ENCODE peak calls at places on chromosomes 16 and 17, in ten cellular contexts. H is prostate gland, N is K562, M is IMR-90, J is breast epithelium, S is right lobe of liver, T is body of pancreas, R is esophagus squamous epithelium, Y is heart left ventricle, C is transverse colon. W is an unnamed sample.
A peak's percentile ranks its signal among the peaks of the same experiment; 100 is the strongest.

GRCh38 chr17:32846143-32846542 is 30.8 kb downstream of the MYO1D start:
- DNase-seq in H (no peak), N (no peak), M (no peak), J (no peak), S (no peak), T (no peak), R (no peak), Y (no peak), C (no peak), W (no peak)

GRCh38 chr16:11836653-11837244 is 14.6 kb downstream of the RSL1D1 start:
- DNase-seq in H (no peak), N (no peak), M (peak; percentile 87), J (no peak), S (no peak), T (no peak), R (no peak), Y (no peak), C (no peak), W (no peak)

GRCh38 chr17:81419886-81420768 is 24.9 kb downstream of the BAHCC1 start:
- DNase-seq in H (no peak), N (no peak), M (no peak), J (no peak), S (no peak), T (no peak), R (no peak), Y (no peak), C (no peak), W (peak; percentile 85)

GRCh38 chr16:12229759-12230594 is 253.4 kb downstream of the SNX29 start:
- DNase-seq in H (no peak), N (no peak), M (peak; percentile 71), J (no peak), S (no peak), T (peak; percentile 8), R (no peak), Y (no peak), C (no peak), W (no peak)

GRCh38 chr16:75702247-75702646 is 986 bp upstream of the DUXB start:
- DNase-seq in H (no peak), N (peak; percentile 83), M (no peak), J (no peak), S (no peak), T (no peak), R (no peak), Y (no peak), C (no peak), W (no peak)

GRCh38 chr17:67528751-67529436 is 151.8 kb downstream of the PITPNC1 start:
- DNase-seq in H (peak; percentile 28), N (no peak), M (peak; percentile 93), J (no peak), S (peak; percentile 79), T (peak; percentile 95), R (no peak), Y (peak; percentile 87), C (peak; percentile 71), W (peak; percentile 87)

GRCh38 chr17:48054238-48055185 is 6.4 kb downstream of the NFE2L1 start:
- DNase-seq in H (peak; percentile 87), N (peak; percentile 84), M (peak; percentile 60), J (peak; percentile 83), S (peak; percentile 88), T (peak; percentile 87), R (no peak), Y (peak; percentile 85), C (peak; percentile 35), W (peak; percentile 93)

GRCh38 chr17:74274060-74274702 is at the start of gene DNAI2:
- DNase-seq in H (no peak), N (no peak), M (no peak), J (no peak), S (no peak), T (no peak), R (no peak), Y (peak; percentile 53), C (peak; percentile 35), W (no peak)

GRCh38 chr17:59333845-59334244 is 2.4 kb downstream of the YPEL2 start:
- DNase-seq in H (no peak), N (no peak), M (no peak), J (no peak), S (no peak), T (no peak), R (no peak), Y (no peak), C (no peak), W (no peak)

GRCh38 chr17:59331129-59331928 is at the start of gene YPEL2:
- DNase-seq in H (peak; percentile 98), N (peak; percentile 91), M (peak; percentile 91), J (peak; percentile 89), S (peak; percentile 99), T (peak; percentile 98), R (peak; percentile 48), Y (peak; percentile 98), C (peak; percentile 97), W (peak; percentile 98)

GRCh38 chr17:59332890-59333377 is 1.5 kb downstream of the YPEL2 start:
- DNase-seq in H (peak; percentile 36), N (no peak), M (peak; percentile 11), J (peak; percentile 30), S (no peak), T (peak; percentile 69), R (no peak), Y (peak; percentile 45), C (peak; percentile 35), W (peak; percentile 75)

GRCh38 chr17:59330314-59330942 is 1.0 kb upstream of the YPEL2 start:
- DNase-seq in H (peak; percentile 11), N (peak; percentile 16), M (no peak), J (peak; percentile 54), S (peak; percentile 88), T (peak; percentile 93), R (no peak), Y (peak; percentile 50), C (peak; percentile 84), W (peak; percentile 77)

DNA sequence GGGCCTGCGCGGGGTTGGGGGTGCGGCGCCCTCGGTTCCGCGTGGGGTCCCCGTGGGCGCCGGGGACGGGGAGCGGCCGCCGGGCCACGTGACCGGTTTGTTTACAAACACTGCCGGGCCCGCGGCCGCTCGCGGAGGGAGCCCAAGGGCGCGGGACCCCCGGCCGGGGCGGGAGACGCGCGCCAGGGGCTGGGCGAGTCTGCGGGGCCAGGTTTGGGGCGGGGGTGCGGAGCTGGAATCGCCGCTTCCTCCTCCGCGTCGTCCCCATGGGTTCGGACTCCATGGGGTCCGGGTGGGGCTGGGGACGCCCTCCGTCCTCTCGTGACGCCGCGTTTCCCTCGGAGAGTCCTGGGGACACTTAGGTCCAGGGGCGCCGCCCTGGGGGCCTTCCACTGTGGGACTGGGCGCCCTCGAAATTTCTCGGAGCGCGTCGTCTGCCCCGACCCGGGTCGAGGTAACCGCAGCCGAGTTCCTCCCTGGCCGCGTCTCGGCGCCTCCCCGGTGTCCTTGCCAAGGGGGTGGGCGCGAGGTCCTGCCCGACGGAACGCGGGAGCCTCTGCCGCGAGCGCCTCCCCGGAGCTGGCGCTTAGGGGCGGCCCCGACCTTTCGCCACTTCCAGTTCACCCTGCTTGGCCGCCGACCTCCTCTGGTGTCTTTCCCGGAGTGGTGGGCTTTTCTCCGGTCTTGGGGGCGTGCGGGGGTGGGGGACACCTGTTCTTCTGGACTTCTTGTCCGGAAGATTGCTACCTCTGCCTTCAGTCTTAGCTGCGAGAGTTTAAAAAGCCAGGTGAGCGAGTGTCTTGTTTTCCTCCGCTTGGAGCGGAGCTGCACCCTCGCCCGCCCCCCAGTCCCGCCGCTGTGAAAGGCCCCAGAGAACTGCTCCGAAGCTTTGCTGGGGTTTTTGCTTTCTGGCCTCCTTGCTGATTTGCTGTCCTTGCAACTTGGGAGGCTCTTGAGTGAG is 754 bp downstream of the YPEL2 start:
- DNase-seq in H (peak; percentile 23), N (peak; percentile 14), M (no peak), J (peak; percentile 30), S (peak; percentile 88), T (peak; percentile 67), R (no peak), Y (peak; percentile 78), C (peak; percentile 51), W (peak; percentile 79)
- TF ChIP-seq POLR2A in H (no peak), N (no peak), M (no peak), J (no peak), S (no peak), T (peak; percentile 48), R (no peak), Y (no peak), C (peak; percentile 26), W (peak; percentile 26)

GRCh38 chr17:78131172-78132085 is 858 bp downstream of the TMC8 start:
- DNase-seq in H (no peak), N (no peak), M (no peak), J (no peak), S (no peak), T (no peak), R (no peak), Y (peak; percentile 31), C (peak; percentile 32), W (no peak)

GRCh38 chr17:78130439-78131101 is at the start of gene TMC8:
- DNase-seq in H (no peak), N (peak; percentile 78), M (no peak), J (no peak), S (peak; percentile 65), T (peak; percentile 53), R (no peak), Y (peak; percentile 49), C (peak; percentile 72), W (no peak)

GRCh38 chr17:78128616-78129384 is at the start of gene TMC6:
- DNase-seq in H (peak; percentile 59), N (peak; percentile 99), M (no peak), J (peak; percentile 72), S (no peak), T (peak; percentile 82), R (no peak), Y (peak; percentile 66), C (peak; percentile 83), W (peak; percentile 66)

GRCh38 chr17:78129385-78130079 is 977 bp upstream of the TMC6 start:
- DNase-seq in H (no peak), N (no peak), M (no peak), J (no peak), S (peak; percentile 57), T (no peak), R (no peak), Y (peak; percentile 22), C (peak; percentile 50), W (no peak)

DNA sequence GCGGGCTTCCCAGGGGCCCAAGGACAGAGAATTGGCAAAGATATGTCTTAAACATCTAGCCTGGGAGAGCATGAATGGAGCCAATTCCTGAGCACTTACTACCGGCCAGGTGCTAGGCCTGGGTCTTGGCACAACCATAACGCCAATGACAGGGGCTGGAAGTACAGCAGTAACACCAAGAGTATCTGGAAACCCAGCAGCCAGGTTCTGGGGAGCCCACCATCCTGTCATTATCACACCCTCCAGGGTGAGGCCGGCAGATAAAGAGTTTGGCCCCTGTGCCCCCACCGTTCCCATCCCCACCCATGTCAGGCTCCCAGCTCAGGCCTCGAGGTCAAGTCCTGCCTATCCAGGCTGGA is 512 bp upstream of the TMC8 start:
- DNase-seq in H (no peak), N (peak; percentile 86), M (no peak), J (no peak), S (no peak), T (no peak), R (no peak), Y (no peak), C (no peak), W (no peak)
- H3K4me1 ChIP-seq in H (peaks cover 12% of the 10 kb centered on the region), N (peaks cover 92% of the 10 kb centered on the region), M (peaks cover 2% of the 10 kb centered on the region), J (peaks cover 5% of the 10 kb centered on the region), S (peaks cover 3% of the 10 kb centered on the region), T (peaks cover 44% of the 10 kb centered on the region), R (peaks cover 96% of the 10 kb centered on the region), Y (peaks cover 71% of the 10 kb centered on the region), C (peaks cover 49% of the 10 kb centered on the region), W (peaks cover 45% of the 10 kb centered on the region)

GRCh38 chr17:40362696-40363479 is 1.6 kb downstream of the GJD3 start:
- DNase-seq in H (no peak), N (peak; percentile 90), M (peak; percentile 70), J (no peak), S (peak; percentile 84), T (peak; percentile 81), R (no peak), Y (peak; percentile 74), C (peak; percentile 85), W (peak; percentile 79)
- TF ChIP-seq POLR2A in H (no peak), N (peak; percentile 42), M (peak; percentile 23), J (no peak), S (peak; percentile 60), T (peak; percentile 35), R (no peak), Y (no peak), C (peak; percentile 35), W (no peak)

GRCh38 chr16:81815429-81815766 is 36.3 kb downstream of the PLCG2 start:
- DNase-seq in H (no peak), N (no peak), M (no peak), J (no peak), S (no peak), T (no peak), R (no peak), Y (no peak), C (no peak), W (no peak)

GRCh38 chr16:81817789-81818304 is 38.8 kb downstream of the PLCG2 start:
- DNase-seq in H (no peak), N (no peak), M (no peak), J (no peak), S (no peak), T (peak; percentile 26), R (no peak), Y (no peak), C (peak; percentile 47), W (no peak)

GRCh38 chr16:81816351-81816750 is 37.3 kb downstream of the PLCG2 start:
- DNase-seq in H (no peak), N (no peak), M (no peak), J (no peak), S (no peak), T (no peak), R (no peak), Y (no peak), C (no peak), W (no peak)

GRCh38 chr16:81817296-81817695 is 38.2 kb downstream of the PLCG2 start:
- DNase-seq in H (no peak), N (no peak), M (no peak), J (no peak), S (no peak), T (no peak), R (no peak), Y (no peak), C (peak; percentile 47), W (no peak)

DNA sequence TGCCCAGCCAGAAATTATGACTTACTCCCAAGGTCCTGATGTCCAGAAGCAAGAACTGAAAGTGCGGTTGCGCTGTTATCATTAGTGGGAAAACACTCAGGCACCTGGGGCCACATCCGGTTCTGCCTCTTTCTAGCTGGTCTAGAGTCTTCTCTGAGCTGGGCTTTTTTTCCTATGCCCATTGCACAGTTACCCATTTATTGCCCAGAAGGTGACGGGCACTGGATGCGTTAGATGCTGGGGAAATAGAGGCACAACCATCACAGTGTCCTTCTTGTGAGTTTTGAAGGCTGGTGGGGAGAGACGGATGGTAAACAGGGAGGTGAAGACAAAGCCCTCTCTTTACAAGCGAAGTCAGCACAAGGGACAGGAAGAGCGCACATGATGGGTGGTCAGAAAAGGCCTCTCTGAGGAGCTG is 37.7 kb downstream of the PLCG2 start:
- DNase-seq in H (no peak), N (no peak), M (no peak), J (no peak), S (no peak), T (no peak), R (no peak), Y (no peak), C (peak; percentile 65), W (no peak)
- H3K4me1 ChIP-seq in H (no peaks in the 10 kb centered on the region), N (no peaks in the 10 kb centered on the region), M (no peaks in the 10 kb centered on the region), J (no peaks in the 10 kb centered on the region), S (no peaks in the 10 kb centered on the region), T (no peaks in the 10 kb centered on the region), R (no peaks in the 10 kb centered on the region), Y (no peaks in the 10 kb centered on the region), C (no peaks in the 10 kb centered on the region), W (no peaks in the 10 kb centered on the region)

W was measured in sigmoid colon.